ENCODE peak calls at places on chromosomes 6 and 20, in eight cellular contexts. M, N, F, W, T, Y, L and E are unnamed samples.

GRCh38 chr6:105884426-105884825 is 201.7 kb upstream of the PRDM1 start:
- DNase-seq in M (no peak), N (no peak), F (no peak), W (no peak), T (no peak), Y (no peak), L (no peak), E (no peak)

GRCh38 chr20:1792274-1792673 is 102.9 kb upstream of the SIRPA start:
- DNase-seq in M (no peak), N (no peak), F (no peak), W (no peak), T (no peak), Y (no peak), L (no peak), E (no peak)

GRCh38 chr6:3322366-3322890 is 63.7 kb downstream of the PSMG4 start:
- DNase-seq in M (no peak), N (no peak), F (no peak), W (no peak), T (no peak), Y (no peak), L (no peak), E (peak; percentile 23)

GRCh38 chr20:53757472-53757913 is 163.9 kb upstream of the ZNF217 start:
- DNase-seq in M (no peak), N (no peak), F (no peak), W (no peak), T (peak; percentile 27), Y (no peak), L (no peak), E (no peak)

GRCh38 chr6:3977875-3978711 is 100.8 kb downstream of the FAM217A start:
- DNase-seq in M (peak; percentile 86), N (no peak), F (peak; percentile 34), W (peak; percentile 16), T (peak; percentile 34), Y (peak; percentile 23), L (peak; percentile 96), E (peak; percentile 39)

GRCh38 chr6:35764238-35764896 is 12.0 kb upstream of the CLPSL2 start:
- DNase-seq in M (no peak), N (no peak), F (no peak), W (no peak), T (no peak), Y (no peak), L (no peak), E (no peak)

GRCh38 chr6:169779896-169780295 is 28.5 kb downstream of the ERMARD start:
- DNase-seq in M (no peak), N (no peak), F (no peak), W (no peak), T (peak; percentile 6), Y (no peak), L (no peak), E (no peak)

GRCh38 chr6:114170372-114170771 is 172.5 kb downstream of the HS3ST5 start:
- DNase-seq in M (no peak), N (no peak), F (no peak), W (no peak), T (no peak), Y (no peak), L (no peak), E (no peak)

GRCh38 chr6:31401403-31401802 is 2.0 kb upstream of the MICA start:
- DNase-seq in M (peak; percentile 90), N (no peak), F (no peak), W (no peak), T (peak; percentile 80), Y (no peak), L (peak; percentile 81), E (peak; percentile 12)

GRCh38 chr6:111423055-111423633 is 59.9 kb downstream of the REV3L start:
- DNase-seq in M (peak; percentile 22), N (no peak), F (no peak), W (no peak), T (no peak), Y (no peak), L (peak; percentile 52), E (no peak)

GRCh38 chr6:159788757-159789376 is 535 bp downstream of the TCP1 start:
- DNase-seq in M (peak; percentile 54), N (peak; percentile 64), F (peak; percentile 15), W (peak; percentile 19), T (peak; percentile 69), Y (no peak), L (peak; percentile 42), E (no peak)

GRCh38 chr6:122530440-122531046 is 58.9 kb upstream of the SERINC1 start:
- DNase-seq in M (peak; percentile 44), N (no peak), F (peak; percentile 10), W (peak; percentile 3), T (peak; percentile 75), Y (peak; percentile 8), L (peak; percentile 63), E (peak; percentile 69)

GRCh38 chr20:38412877-38413577 is 22.1 kb downstream of the SNHG17 start:
- DNase-seq in M (no peak), N (no peak), F (no peak), W (no peak), T (no peak), Y (no peak), L (no peak), E (no peak)

GRCh38 chr6:167795874-167796667 is 30.6 kb upstream of the AFDN start:
- DNase-seq in M (no peak), N (no peak), F (no peak), W (no peak), T (peak; percentile 55), Y (no peak), L (no peak), E (peak; percentile 84)

GRCh38 chr6:169837529-169838250 is 86.3 kb downstream of the ERMARD start:
- DNase-seq in M (no peak), N (no peak), F (no peak), W (no peak), T (peak; percentile 10), Y (no peak), L (no peak), E (peak; percentile 9)

GRCh38 chr6:11460837-11461661 is 76.5 kb upstream of the TMEM170B start:
- DNase-seq in M (no peak), N (no peak), F (no peak), W (no peak), T (no peak), Y (no peak), L (no peak), E (no peak)

GRCh38 chr6:154488802-154489437 is 21.6 kb downstream of the CNKSR3 start:
- DNase-seq in M (peak; percentile 84), N (no peak), F (no peak), W (no peak), T (no peak), Y (no peak), L (peak; percentile 74), E (no peak)